ENCODE peak calls at places on chromosomes 7 and 10, in four cellular contexts. One of them, this sample, is unnamed.

GRCh38 chr10:65968437-65968836 is 957.4 kb upstream of the LRRTM3 start:
- DNase-seq in left ventricle myocardium inferior: no peak
- DNase-seq in lower lobe of right lung: no peak
- DNase-seq in activated T-helper 1 cell treated with anti-CD3 and anti-CD28 coated beads, Interleukin-2, amount 50 U/mL, for 16 hours: no peak
- DNase-seq in this sample: no peak

GRCh38 chr7:924541-925231 is 29.8 kb downstream of the ADAP1 start:
- DNase-seq in lower lobe of right lung: peak; percentile 44
- DNase-seq in activated T-helper 1 cell treated with anti-CD3 and anti-CD28 coated beads, Interleukin-2, amount 50 U/mL, for 16 hours: no peak
- DNase-seq in left ventricle myocardium inferior: peak; percentile 16
- DNase-seq in this sample: no peak

GRCh38 chr7:73715648-73716317 is 3.7 kb downstream of the STX1A start:
- DNase-seq in lower lobe of right lung: no peak
- DNase-seq in activated T-helper 1 cell treated with anti-CD3 and anti-CD28 coated beads, Interleukin-2, amount 50 U/mL, for 16 hours: no peak
- DNase-seq in left ventricle myocardium inferior: no peak
- DNase-seq in this sample: no peak

GRCh38 chr7:30743371-30744074 is 8.4 kb upstream of the INMT start:
- DNase-seq in left ventricle myocardium inferior: peak; percentile 50
- DNase-seq in activated T-helper 1 cell treated with anti-CD3 and anti-CD28 coated beads, Interleukin-2, amount 50 U/mL, for 16 hours: no peak
- DNase-seq in lower lobe of right lung: no peak
- DNase-seq in this sample: no peak

GRCh38 chr10:34024708-34025425 is 690.4 kb upstream of the NRP1 start:
- DNase-seq in lower lobe of right lung: no peak
- DNase-seq in left ventricle myocardium inferior: no peak
- DNase-seq in activated T-helper 1 cell treated with anti-CD3 and anti-CD28 coated beads, Interleukin-2, amount 50 U/mL, for 16 hours: no peak
- DNase-seq in this sample: no peak

GRCh38 chr10:119543814-119544642 is 1.5 kb upstream of the RGS10 start:
- DNase-seq in activated T-helper 1 cell treated with anti-CD3 and anti-CD28 coated beads, Interleukin-2, amount 50 U/mL, for 16 hours: no peak
- DNase-seq in left ventricle myocardium inferior: no peak
- DNase-seq in lower lobe of right lung: no peak
- DNase-seq in this sample: no peak

GRCh38 chr10:93150289-93150688 is 76.6 kb downstream of the CYP26A1 start:
- DNase-seq in activated T-helper 1 cell treated with anti-CD3 and anti-CD28 coated beads, Interleukin-2, amount 50 U/mL, for 16 hours: no peak
- DNase-seq in left ventricle myocardium inferior: no peak
- DNase-seq in lower lobe of right lung: no peak
- DNase-seq in this sample: no peak

GRCh38 chr7:102410123-102410522 is 14.0 kb downstream of the PRKRIP1 start:
- DNase-seq in left ventricle myocardium inferior: no peak
- DNase-seq in lower lobe of right lung: no peak
- DNase-seq in activated T-helper 1 cell treated with anti-CD3 and anti-CD28 coated beads, Interleukin-2, amount 50 U/mL, for 16 hours: no peak
- DNase-seq in this sample: no peak

GRCh38 chr7:139108256-139109187 is 998 bp downstream of the ZC3HAV1 start:
- DNase-seq in left ventricle myocardium inferior: peak; percentile 27
- DNase-seq in lower lobe of right lung: peak; percentile 53
- DNase-seq in activated T-helper 1 cell treated with anti-CD3 and anti-CD28 coated beads, Interleukin-2, amount 50 U/mL, for 16 hours: no peak
- DNase-seq in this sample: no peak

GRCh38 chr7:121525155-121525819 is 129.2 kb upstream of the FAM3C start:
- DNase-seq in lower lobe of right lung: no peak
- DNase-seq in activated T-helper 1 cell treated with anti-CD3 and anti-CD28 coated beads, Interleukin-2, amount 50 U/mL, for 16 hours: no peak
- DNase-seq in left ventricle myocardium inferior: no peak
- DNase-seq in this sample: no peak

GRCh38 chr10:128318868-128319267 is 192.6 kb upstream of the MKI67 start:
- DNase-seq in lower lobe of right lung: no peak
- DNase-seq in left ventricle myocardium inferior: no peak
- DNase-seq in activated T-helper 1 cell treated with anti-CD3 and anti-CD28 coated beads, Interleukin-2, amount 50 U/mL, for 16 hours: no peak
- DNase-seq in this sample: no peak

GRCh38 chr10:132977076-132977475 is 34.7 kb upstream of the CFAP46 start:
- DNase-seq in activated T-helper 1 cell treated with anti-CD3 and anti-CD28 coated beads, Interleukin-2, amount 50 U/mL, for 16 hours: no peak
- DNase-seq in lower lobe of right lung: peak; percentile 44
- DNase-seq in left ventricle myocardium inferior: peak; percentile 7
- DNase-seq in this sample: no peak

GRCh38 chr10:128018236-128018635 is 108.0 kb downstream of the MKI67 start:
- DNase-seq in left ventricle myocardium inferior: no peak
- DNase-seq in lower lobe of right lung: no peak
- DNase-seq in activated T-helper 1 cell treated with anti-CD3 and anti-CD28 coated beads, Interleukin-2, amount 50 U/mL, for 16 hours: no peak
- DNase-seq in this sample: no peak

GRCh38 chr7:11261470-11261869 is 287.8 kb downstream of the PHF14 start:
- DNase-seq in activated T-helper 1 cell treated with anti-CD3 and anti-CD28 coated beads, Interleukin-2, amount 50 U/mL, for 16 hours: no peak
- DNase-seq in lower lobe of right lung: no peak
- DNase-seq in left ventricle myocardium inferior: no peak
- DNase-seq in this sample: no peak

GRCh38 chr10:70602665-70603438 is at the start of gene PRF1:
- DNase-seq in activated T-helper 1 cell treated with anti-CD3 and anti-CD28 coated beads, Interleukin-2, amount 50 U/mL, for 16 hours: peak; percentile 65
- DNase-seq in lower lobe of right lung: peak; percentile 65
- DNase-seq in left ventricle myocardium inferior: no peak
- DNase-seq in this sample: peak; percentile 57

GRCh38 chr10:98098247-98098646 is 36.2 kb upstream of the R3HCC1L start:
- DNase-seq in activated T-helper 1 cell treated with anti-CD3 and anti-CD28 coated beads, Interleukin-2, amount 50 U/mL, for 16 hours: no peak
- DNase-seq in left ventricle myocardium inferior: no peak
- DNase-seq in lower lobe of right lung: no peak
- DNase-seq in this sample: no peak

GRCh38 chr7:110507832-110508231 is 583.1 kb upstream of the LRRN3 start:
- DNase-seq in lower lobe of right lung: no peak
- DNase-seq in left ventricle myocardium inferior: no peak
- DNase-seq in activated T-helper 1 cell treated with anti-CD3 and anti-CD28 coated beads, Interleukin-2, amount 50 U/mL, for 16 hours: no peak
- DNase-seq in this sample: no peak

GRCh38 chr10:14645239-14645960 is 129.3 kb downstream of the FAM107B start:
- DNase-seq in left ventricle myocardium inferior: no peak
- DNase-seq in activated T-helper 1 cell treated with anti-CD3 and anti-CD28 coated beads, Interleukin-2, amount 50 U/mL, for 16 hours: no peak
- DNase-seq in lower lobe of right lung: no peak
- DNase-seq in this sample: no peak

GRCh38 chr7:80453699-80454340 is 58.0 kb downstream of the GNAT3 start:
- DNase-seq in lower lobe of right lung: no peak
- DNase-seq in left ventricle myocardium inferior: no peak
- DNase-seq in activated T-helper 1 cell treated with anti-CD3 and anti-CD28 coated beads, Interleukin-2, amount 50 U/mL, for 16 hours: no peak
- DNase-seq in this sample: no peak

GRCh38 chr7:155845226-155845625 is 33.0 kb upstream of the SHH start:
- DNase-seq in lower lobe of right lung: no peak
- DNase-seq in left ventricle myocardium inferior: no peak
- DNase-seq in activated T-helper 1 cell treated with anti-CD3 and anti-CD28 coated beads, Interleukin-2, amount 50 U/mL, for 16 hours: no peak
- DNase-seq in this sample: no peak

GRCh38 chr7:87959336-87959735 is 25.3 kb downstream of the ADAM22 start:
- DNase-seq in left ventricle myocardium inferior: no peak
- DNase-seq in lower lobe of right lung: no peak
- DNase-seq in activated T-helper 1 cell treated with anti-CD3 and anti-CD28 coated beads, Interleukin-2, amount 50 U/mL, for 16 hours: no peak
- DNase-seq in this sample: no peak

GRCh38 chr7:47734287-47734948 is 152.5 kb upstream of the TNS3 start:
- DNase-seq in activated T-helper 1 cell treated with anti-CD3 and anti-CD28 coated beads, Interleukin-2, amount 50 U/mL, for 16 hours: no peak
- DNase-seq in left ventricle myocardium inferior: no peak
- DNase-seq in lower lobe of right lung: no peak
- DNase-seq in this sample: no peak

GRCh38 chr10:97428572-97428981 is 2.6 kb downstream of the PGAM1 start:
- DNase-seq in activated T-helper 1 cell treated with anti-CD3 and anti-CD28 coated beads, Interleukin-2, amount 50 U/mL, for 16 hours: no peak
- DNase-seq in lower lobe of right lung: no peak
- DNase-seq in left ventricle myocardium inferior: no peak
- DNase-seq in this sample: no peak

GRCh38 chr7:129677796-129678195 is 66.3 kb downstream of the NRF1 start:
- DNase-seq in left ventricle myocardium inferior: no peak
- DNase-seq in lower lobe of right lung: no peak
- DNase-seq in activated T-helper 1 cell treated with anti-CD3 and anti-CD28 coated beads, Interleukin-2, amount 50 U/mL, for 16 hours: no peak
- DNase-seq in this sample: no peak

GRCh38 chr10:72746606-72747357 is 54.8 kb downstream of the MCU start:
- DNase-seq in lower lobe of right lung: no peak
- DNase-seq in left ventricle myocardium inferior: no peak
- DNase-seq in activated T-helper 1 cell treated with anti-CD3 and anti-CD28 coated beads, Interleukin-2, amount 50 U/mL, for 16 hours: no peak
- DNase-seq in this sample: no peak

GRCh38 chr7:133330085-133330484 is 77.2 kb downstream of the EXOC4 start:
- DNase-seq in activated T-helper 1 cell treated with anti-CD3 and anti-CD28 coated beads, Interleukin-2, amount 50 U/mL, for 16 hours: no peak
- DNase-seq in lower lobe of right lung: peak; percentile 40
- DNase-seq in left ventricle myocardium inferior: no peak
- DNase-seq in this sample: no peak

GRCh38 chr7:116324582-116324981 is 114.2 kb downstream of the TES start:
- DNase-seq in left ventricle myocardium inferior: no peak
- DNase-seq in activated T-helper 1 cell treated with anti-CD3 and anti-CD28 coated beads, Interleukin-2, amount 50 U/mL, for 16 hours: no peak
- DNase-seq in lower lobe of right lung: no peak
- DNase-seq in this sample: no peak

GRCh38 chr7:116672596-116673503 is 854 bp downstream of the MET start:
- DNase-seq in activated T-helper 1 cell treated with anti-CD3 and anti-CD28 coated beads, Interleukin-2, amount 50 U/mL, for 16 hours: no peak
- DNase-seq in lower lobe of right lung: no peak
- DNase-seq in left ventricle myocardium inferior: peak; percentile 15
- DNase-seq in this sample: no peak

GRCh38 chr10:98460837-98461499 is 14.2 kb upstream of the HPS1 start:
- DNase-seq in activated T-helper 1 cell treated with anti-CD3 and anti-CD28 coated beads, Interleukin-2, amount 50 U/mL, for 16 hours: no peak
- DNase-seq in left ventricle myocardium inferior: no peak
- DNase-seq in lower lobe of right lung: no peak
- DNase-seq in this sample: no peak

GRCh38 chr7:30869794-30870491 is 41.7 kb upstream of the AQP1 start:
- DNase-seq in lower lobe of right lung: no peak
- DNase-seq in activated T-helper 1 cell treated with anti-CD3 and anti-CD28 coated beads, Interleukin-2, amount 50 U/mL, for 16 hours: no peak
- DNase-seq in left ventricle myocardium inferior: peak; percentile 42
- DNase-seq in this sample: no peak

GRCh38 chr10:126500866-126501265 is 112.6 kb upstream of the ADAM12 start:
- DNase-seq in activated T-helper 1 cell treated with anti-CD3 and anti-CD28 coated beads, Interleukin-2, amount 50 U/mL, for 16 hours: no peak
- DNase-seq in left ventricle myocardium inferior: no peak
- DNase-seq in lower lobe of right lung: no peak
- DNase-seq in this sample: no peak

GRCh38 chr7:102450242-102450641 is 14.4 kb downstream of the ALKBH4 start:
- DNase-seq in lower lobe of right lung: no peak
- DNase-seq in left ventricle myocardium inferior: no peak
- DNase-seq in activated T-helper 1 cell treated with anti-CD3 and anti-CD28 coated beads, Interleukin-2, amount 50 U/mL, for 16 hours: no peak
- DNase-seq in this sample: no peak

GRCh38 chr7:100209493-100209892 is 10.3 kb upstream of the PVRIG start:
- DNase-seq in left ventricle myocardium inferior: no peak
- DNase-seq in lower lobe of right lung: no peak
- DNase-seq in activated T-helper 1 cell treated with anti-CD3 and anti-CD28 coated beads, Interleukin-2, amount 50 U/mL, for 16 hours: no peak
- DNase-seq in this sample: no peak

GRCh38 chr10:80509403-80510161 is 28.1 kb upstream of the SH2D4B start:
- DNase-seq in activated T-helper 1 cell treated with anti-CD3 and anti-CD28 coated beads, Interleukin-2, amount 50 U/mL, for 16 hours: no peak
- DNase-seq in left ventricle myocardium inferior: peak; percentile 43
- DNase-seq in lower lobe of right lung: no peak
- DNase-seq in this sample: no peak

This sample was measured in activated CD4-positive, CD25-positive, alpha-beta regulatory T cell.